ENCODE peak calls at places on chromosome 21, in five cellular contexts. Z is type B pancreatic cell; T is CD4-positive, alpha-beta T cell; K is fibroblast of mammary gland; Q is astrocyte of the spinal cord. S is an unnamed sample.

GRCh38 chr21:21387891-21388290 is 389.7 kb downstream of the NCAM2 start:
- DNase-seq in Z (no peak), T (no peak), K (no peak), Q (no peak), S (no peak)

GRCh38 chr21:43574741-43575465 is 84.4 kb downstream of the HSF2BP start:
- DNase-seq in Z (no peak), T (no peak), K (no peak), Q (no peak), S (no peak)

GRCh38 chr21:46317710-46318463 is 5.8 kb downstream of the C21orf58 start:
- DNase-seq in Z (no peak), T (no peak), K (no peak), Q (no peak), S (no peak)

GRCh38 chr21:33750017-33750416 is 107.7 kb downstream of the ITSN1 start:
- DNase-seq in Z (no peak), T (no peak), K (no peak), Q (no peak), S (no peak)

GRCh38 chr21:46515109-46515508 is 56.4 kb downstream of the DIP2A start:
- DNase-seq in Z (no peak), T (peak; percentile 8), K (peak; percentile 60), Q (peak; percentile 29), S (no peak)

GRCh38 chr21:35895598-35895997 is 164.7 kb downstream of the SETD4 start:
- DNase-seq in Z (no peak), T (no peak), K (no peak), Q (no peak), S (no peak)

GRCh38 chr21:29827236-29827635 is 112.6 kb downstream of the GRIK1 start:
- DNase-seq in Z (no peak), T (no peak), K (peak; percentile 23), Q (no peak), S (no peak)

GRCh38 chr21:40616377-40616704 is 230.6 kb downstream of the DSCAM start:
- DNase-seq in Z (no peak), T (no peak), K (no peak), Q (no peak), S (no peak)

GRCh38 chr21:20639026-20639425 is 359.2 kb upstream of the NCAM2 start:
- DNase-seq in Z (no peak), T (no peak), K (peak; percentile 16), Q (peak; percentile 15), S (no peak)

GRCh38 chr21:18951291-18952038 is 547.9 kb upstream of the TMPRSS15 start:
- DNase-seq in Z (no peak), T (no peak), K (peak; percentile 0), Q (peak; percentile 12), S (peak; percentile 32)
- TF ChIP-seq CTCF in Z (peak; percentile 74), T (no peak), K (no peak), Q (peak; percentile 52), S (peak; percentile 60)

DNA sequence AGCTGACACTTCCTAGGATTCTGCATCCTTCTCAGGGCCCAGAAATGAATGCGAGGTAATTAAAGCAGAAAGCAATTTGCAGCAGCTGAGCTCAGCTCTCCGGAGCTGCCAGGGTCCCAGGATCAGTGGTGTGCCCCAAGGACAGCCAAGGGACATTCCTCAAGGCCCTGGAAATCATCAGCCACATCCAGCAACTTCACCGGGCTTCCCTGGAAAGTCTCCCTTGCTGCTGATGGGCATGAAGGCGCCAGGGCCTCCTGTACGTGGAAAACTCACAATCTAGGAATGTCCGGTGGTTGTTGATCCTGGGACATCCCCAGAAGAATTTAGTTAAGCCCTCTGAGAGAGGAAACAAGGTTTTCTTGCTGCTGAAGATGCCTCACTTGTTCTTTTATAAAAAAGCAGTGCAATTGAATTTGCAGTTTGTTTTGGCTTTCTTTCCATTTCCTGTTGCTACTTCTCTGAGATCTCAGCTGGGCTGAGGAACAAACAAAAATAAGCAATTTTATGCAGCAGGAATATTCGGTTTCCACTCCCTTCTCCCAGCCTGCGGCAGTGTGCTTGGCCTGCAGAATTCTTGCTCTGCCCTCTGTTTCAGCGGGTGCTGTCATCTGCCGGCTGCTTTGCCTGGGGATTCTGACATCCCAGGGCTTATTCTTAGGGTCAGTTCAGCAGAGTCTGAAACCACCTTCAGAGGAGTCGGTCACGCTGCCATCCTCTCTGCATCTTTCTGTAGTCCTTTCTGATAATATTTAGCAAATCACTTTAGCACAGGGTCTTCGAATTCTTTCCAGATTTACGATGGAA is 85.9 kb downstream of the TCP10L start:
- DNase-seq in Z (no peak), T (no peak), K (peak; percentile 43), Q (peak; percentile 79), S (no peak)
- TF ChIP-seq CTCF in Z (no peak), T (no peak), K (no peak), Q (peak; percentile 20), S (no peak)

GRCh38 chr21:37547615-37547975 is 181.0 kb downstream of the DYRK1A start:
- DNase-seq in Z (no peak), T (no peak), K (no peak), Q (no peak), S (no peak)

GRCh38 chr21:37546949-37547614 is 180.5 kb downstream of the DYRK1A start:
- DNase-seq in Z (no peak), T (no peak), K (peak; percentile 17), Q (no peak), S (peak; percentile 74)

GRCh38 chr21:37542512-37542911 is 175.9 kb downstream of the DYRK1A start:
- DNase-seq in Z (no peak), T (no peak), K (no peak), Q (no peak), S (no peak)

GRCh38 chr21:37548521-37548981 is 182.0 kb downstream of the DYRK1A start:
- DNase-seq in Z (no peak), T (no peak), K (no peak), Q (no peak), S (no peak)

DNA sequence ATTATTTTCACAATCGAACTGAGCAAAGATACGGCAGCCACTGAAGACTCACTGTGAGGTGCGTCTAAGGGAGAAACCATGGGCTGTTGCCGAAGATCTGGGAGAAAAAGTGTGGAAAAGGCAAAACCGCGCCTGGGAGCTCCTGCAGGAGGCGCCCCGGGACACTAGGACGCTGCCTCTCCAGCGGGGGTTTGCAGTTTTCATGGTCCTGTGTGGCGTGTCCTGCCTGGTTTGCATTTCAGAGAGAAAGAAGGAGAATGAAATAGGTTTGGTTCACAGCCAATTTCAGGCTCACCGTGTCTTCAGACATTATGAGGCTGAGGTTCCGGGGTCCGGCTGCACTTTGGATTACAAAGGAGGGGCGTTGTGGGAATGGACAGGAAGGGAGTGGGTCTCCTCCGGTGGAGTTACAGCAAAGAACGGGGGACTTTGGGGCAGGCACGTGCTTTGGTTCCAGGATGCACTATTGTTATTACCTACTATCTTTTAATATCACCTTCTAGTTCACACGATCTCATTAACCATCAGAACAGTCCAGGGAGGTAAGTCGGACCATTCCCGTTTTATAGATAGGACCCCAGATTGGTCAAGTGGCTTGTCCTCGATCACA is 179.8 kb downstream of the DYRK1A start:
- DNase-seq in Z (no peak), T (no peak), K (no peak), Q (no peak), S (no peak)
- TF ChIP-seq CTCF in Z (no peak), T (no peak), K (no peak), Q (no peak), S (peak; percentile 9)

DNA sequence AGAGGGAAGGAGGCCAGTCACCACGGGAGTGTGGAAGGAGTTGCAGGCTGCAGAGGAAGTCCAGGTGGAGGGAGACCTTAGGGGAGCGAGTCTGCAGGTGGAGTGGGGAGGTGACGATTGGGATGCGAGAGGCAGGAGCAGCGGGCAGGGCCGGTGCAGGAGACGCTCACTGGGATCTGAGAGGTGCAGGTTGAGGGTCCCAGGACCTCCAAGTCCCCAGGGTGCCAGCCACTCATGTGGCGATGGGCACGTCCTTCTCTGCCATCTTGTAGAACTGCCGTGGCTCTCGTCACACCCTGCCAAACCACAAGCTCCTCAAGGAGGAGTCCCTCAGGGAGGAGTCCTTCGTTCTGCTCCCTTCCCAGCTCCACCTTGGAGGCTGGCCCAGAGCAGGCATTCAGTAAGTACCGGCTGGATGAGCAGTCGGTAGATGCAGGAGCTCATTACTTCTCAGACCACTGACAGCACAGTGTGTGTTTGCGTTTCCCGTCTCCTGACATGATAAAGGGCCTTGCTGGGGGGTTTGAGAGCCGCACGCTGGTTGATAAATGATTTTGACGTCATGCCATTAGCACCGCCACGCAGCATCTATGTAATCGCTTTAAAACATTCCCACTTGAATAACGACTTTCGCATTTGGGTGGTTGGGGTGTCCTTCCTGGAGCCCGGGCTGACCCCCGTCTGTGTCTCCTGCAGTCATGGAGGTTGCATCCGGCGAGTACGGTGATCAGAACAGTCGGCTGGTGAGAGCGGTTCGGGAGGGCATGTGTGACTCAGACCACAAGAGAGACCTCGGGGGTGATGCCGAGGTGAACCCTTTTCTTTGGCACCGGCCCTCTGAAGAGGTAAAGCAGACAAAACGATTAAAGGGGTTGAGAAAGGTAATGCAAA is 27.8 kb downstream of the TFF3 start:
- DNase-seq in Z (no peak), T (no peak), K (no peak), Q (peak; percentile 7), S (no peak)
- TF ChIP-seq CTCF in Z (no peak), T (no peak), K (no peak), Q (no peak), S (no peak)

GRCh38 chr21:16608209-16608830 is 878.5 kb downstream of the USP25 start:
- DNase-seq in Z (no peak), T (no peak), K (peak; percentile 17), Q (no peak), S (no peak)
- TF ChIP-seq CTCF in Z (no peak), T (no peak), K (peak; percentile 18), Q (no peak), S (no peak)

GRCh38 chr21:42009831-42010506 is at the start of gene ZBTB21:
- DNase-seq in Z (peak; percentile 99), T (peak; percentile 96), K (peak; percentile 96), Q (peak; percentile 98), S (peak; percentile 99)

GRCh38 chr21:42009018-42009830 is 936 bp downstream of the ZBTB21 start:
- DNase-seq in Z (no peak), T (peak; percentile 25), K (peak; percentile 71), Q (peak; percentile 50), S (peak; percentile 61)

GRCh38 chr21:42012763-42013329 is 2.7 kb upstream of the ZBTB21 start:
- DNase-seq in Z (no peak), T (no peak), K (no peak), Q (no peak), S (no peak)

GRCh38 chr21:42012344-42012743 is 2.2 kb upstream of the ZBTB21 start:
- DNase-seq in Z (no peak), T (no peak), K (no peak), Q (no peak), S (no peak)

DNA sequence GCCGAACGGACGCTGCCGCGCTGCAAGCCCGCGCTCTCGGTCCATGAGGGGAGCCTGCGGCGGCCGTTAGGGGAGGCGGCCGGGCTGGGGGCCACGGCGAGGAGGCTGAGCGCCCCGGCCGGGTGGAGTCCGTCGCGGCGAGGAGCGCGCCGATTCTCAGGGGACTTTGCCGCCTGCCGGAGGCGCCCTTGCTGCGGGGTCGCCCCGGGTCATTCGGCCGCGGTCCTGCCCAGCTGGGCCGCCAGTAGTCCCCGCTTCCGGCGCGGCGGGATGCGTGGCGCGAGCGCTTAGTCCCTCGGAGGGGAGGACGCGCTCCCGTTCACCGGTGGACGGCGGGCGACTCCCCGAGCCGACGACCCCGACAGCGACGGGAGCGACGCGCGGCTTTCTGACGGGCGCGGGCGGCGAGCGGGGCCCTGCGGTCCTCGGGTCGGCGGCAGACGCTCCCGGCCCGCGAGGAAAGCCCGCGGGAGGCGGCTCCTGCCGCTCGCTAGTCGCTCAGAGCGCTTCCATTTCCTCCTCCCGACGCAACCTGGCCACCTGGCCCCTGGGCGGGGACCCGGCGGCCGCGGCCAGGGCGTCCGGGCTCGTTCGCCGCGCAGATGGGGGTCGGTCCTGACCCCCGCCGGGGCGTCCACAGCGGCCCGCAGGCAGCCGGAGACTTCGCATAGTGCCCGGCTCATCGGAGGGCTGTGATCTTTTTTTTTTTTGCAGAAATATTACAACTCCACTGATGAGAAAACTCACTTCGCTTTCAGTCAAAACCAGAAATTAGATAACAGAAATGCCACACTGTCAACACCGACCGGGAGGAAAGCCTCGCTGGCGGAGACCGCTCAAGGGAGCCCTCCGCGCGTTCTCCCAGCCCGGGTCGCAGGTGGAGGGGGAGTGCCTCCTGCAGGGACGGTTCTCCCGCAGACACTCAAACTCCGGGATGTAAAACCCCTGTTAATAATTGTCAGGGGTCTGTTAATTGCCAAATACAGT is 640 bp upstream of the ZBTB21 start:
- DNase-seq in Z (no peak), T (peak; percentile 25), K (no peak), Q (peak; percentile 8), S (peak; percentile 50)
- TF ChIP-seq CTCF in Z (peak; percentile 46), T (no peak), K (no peak), Q (peak; percentile 3), S (no peak)